ENCODE peak calls at places on chromosome 22, in eight cellular contexts. D is fibroblast of the conjunctiva, B is NCI-H774, X is fibroblast of lung, P is HCT116, O is mammary epithelial cell, C is nephron progenitor cell, Q is progenitor cell of endocrine pancreas. Z is an unnamed sample.

GRCh38 chr22:25511725-25512124 is 52.8 kb upstream of the GRK3 start:
- DNase-seq in P (no peak), C (no peak), Q (no peak), X (no peak), D (no peak), B (no peak), O (no peak), Z (no peak)

GRCh38 chr22:39204216-39204615 is 40.6 kb downstream of the PDGFB start:
- DNase-seq in D (no peak), O (no peak), P (no peak), B (no peak), X (no peak), C (no peak), Q (no peak), Z (no peak)

GRCh38 chr22:48867891-48868290 is 959.8 kb downstream of the BRD1 start:
- DNase-seq in P (no peak), D (no peak), X (no peak), Q (no peak), O (no peak), C (no peak), B (no peak), Z (no peak)

GRCh38 chr22:24315367-24315781 is 44.7 kb downstream of the SPECC1L start:
- DNase-seq in P (no peak), O (no peak), C (no peak), D (no peak), X (peak), B (no peak), Q (no peak), Z (no peak)

GRCh38 chr22:33188316-33188715 is 130.1 kb upstream of the SYN3 start:
- DNase-seq in C (no peak), D (no peak), X (no peak), P (no peak), B (no peak), O (peak), Q (no peak), Z (no peak)

GRCh38 chr22:31347251-31348008 is 1.3 kb upstream of the PATZ1 start:
- DNase-seq in C (peak), O (peak), D (peak), Q (peak), P (peak), B (peak), X (peak), Z (peak)

GRCh38 chr22:49788492-49788891 is 39.2 kb downstream of the BRD1 start:
- DNase-seq in Q (no peak), D (no peak), P (no peak), O (no peak), C (no peak), X (peak), B (no peak), Z (no peak)

GRCh38 chr22:47795477-47796127 is 1033.2 kb downstream of the TBC1D22A start:
- DNase-seq in C (no peak), P (no peak), D (no peak), Q (no peak), O (no peak), B (no peak), X (no peak), Z (no peak)

GRCh38 chr22:36870250-36870649 is 9.4 kb downstream of the NCF4 start:
- DNase-seq in D (no peak), C (no peak), O (peak), Q (no peak), B (no peak), P (peak), X (no peak), Z (peak)

GRCh38 chr22:40628354-40629042 is 8.0 kb downstream of the MRTFA start:
- DNase-seq in P (no peak), D (no peak), O (peak), X (peak), B (no peak), C (no peak), Q (no peak), Z (no peak)

GRCh38 chr22:44437493-44438015 is 60.5 kb downstream of the RTL6 start:
- DNase-seq in Q (no peak), C (no peak), D (no peak), O (no peak), X (no peak), B (no peak), P (no peak), Z (no peak)

Z was measured in A549.